ENCODE peak calls at places on chromosomes 3 and 15, in eight cellular contexts. Y, R, Q, P, K, G, Z and A are unnamed samples.

GRCh38 chr3:194487289-194488006 is 646 bp upstream of the ATP13A3 start:
- DNase-seq in Y (peak), R (no peak), Q (peak), P (no peak), K (no peak), G (peak), Z (no peak), A (no peak)

GRCh38 chr3:185381321-185381720 is 18.4 kb downstream of the MAP3K13 start:
- DNase-seq in Y (no peak), R (no peak), Q (no peak), P (no peak), K (no peak), G (no peak), Z (no peak), A (no peak)

GRCh38 chr3:3745693-3746092 is 53.5 kb upstream of the LRRN1 start:
- DNase-seq in Y (no peak), R (no peak), Q (no peak), P (no peak), K (no peak), G (no peak), Z (no peak), A (no peak)

GRCh38 chr3:4495294-4496110 is 2.4 kb downstream of the ITPR1 start:
- DNase-seq in Y (no peak), R (no peak), Q (no peak), P (no peak), K (no peak), G (no peak), Z (no peak), A (no peak)

GRCh38 chr3:79729096-79729495 is 38.7 kb downstream of the ROBO1 start:
- DNase-seq in Y (no peak), R (peak), Q (no peak), P (no peak), K (no peak), G (peak), Z (no peak), A (no peak)

GRCh38 chr3:43388909-43389308 is 102.6 kb downstream of the SNRK start:
- DNase-seq in Y (no peak), R (no peak), Q (peak), P (no peak), K (no peak), G (no peak), Z (no peak), A (no peak)

GRCh38 chr3:29170894-29171582 is 109.8 kb upstream of the RBMS3 start:
- DNase-seq in Y (no peak), R (peak), Q (no peak), P (no peak), K (no peak), G (no peak), Z (no peak), A (no peak)

GRCh38 chr3:13574798-13575451 is 26.0 kb downstream of the FBLN2 start:
- DNase-seq in Y (no peak), R (peak), Q (no peak), P (no peak), K (no peak), G (no peak), Z (no peak), A (no peak)

GRCh38 chr3:78732471-78732870 is 1035.3 kb downstream of the ROBO1 start:
- DNase-seq in Y (no peak), R (no peak), Q (no peak), P (no peak), K (no peak), G (no peak), Z (no peak), A (no peak)

GRCh38 chr3:190807719-190808375 is 54.6 kb downstream of the GMNC start:
- DNase-seq in Y (no peak), R (no peak), Q (no peak), P (peak), K (no peak), G (no peak), Z (no peak), A (no peak)

GRCh38 chr15:29888651-29889050 is 66.4 kb upstream of the TJP1 start:
- DNase-seq in Y (no peak), R (peak), Q (no peak), P (no peak), K (no peak), G (no peak), Z (no peak), A (no peak)

GRCh38 chr3:195916291-195916690 is 7.9 kb upstream of the TNK2 start:
- DNase-seq in Y (no peak), R (no peak), Q (no peak), P (no peak), K (no peak), G (no peak), Z (no peak), A (no peak)

GRCh38 chr3:106401666-106402319 is 533.0 kb upstream of the CBLB start:
- DNase-seq in Y (no peak), R (peak), Q (no peak), P (no peak), K (no peak), G (no peak), Z (no peak), A (no peak)

GRCh38 chr3:73605388-73605787 is 19.4 kb downstream of the PDZRN3 start:
- DNase-seq in Y (no peak), R (peak), Q (no peak), P (no peak), K (no peak), G (no peak), Z (no peak), A (no peak)

GRCh38 chr3:29271501-29271900 is 9.4 kb upstream of the RBMS3 start:
- DNase-seq in Y (no peak), R (no peak), Q (no peak), P (no peak), K (no peak), G (no peak), Z (no peak), A (no peak)

GRCh38 chr15:67127925-67128324 is 62.5 kb downstream of the SMAD3 start:
- DNase-seq in Y (no peak), R (peak), Q (no peak), P (no peak), K (no peak), G (no peak), Z (no peak), A (no peak)

GRCh38 chr3:13462822-13463221 is 17.3 kb upstream of the HDAC11 start:
- DNase-seq in Y (no peak), R (no peak), Q (no peak), P (no peak), K (no peak), G (no peak), Z (no peak), A (no peak)

GRCh38 chr3:182618981-182619591 is 174.2 kb upstream of the ATP11B start:
- DNase-seq in Y (no peak), R (peak), Q (no peak), P (no peak), K (no peak), G (no peak), Z (no peak), A (no peak)

GRCh38 chr3:3015472-3016089 is 94.6 kb downstream of the IL5RA start:
- DNase-seq in Y (peak), R (peak), Q (peak), P (peak), K (no peak), G (peak), Z (peak), A (peak)

GRCh38 chr3:47782538-47783308 is 1.0 kb upstream of the SMARCC1 start:
- DNase-seq in Y (peak), R (no peak), Q (no peak), P (no peak), K (no peak), G (no peak), Z (no peak), A (no peak)

GRCh38 chr3:31356941-31357340 is 175.8 kb upstream of the STT3B start:
- DNase-seq in Y (no peak), R (peak), Q (peak), P (no peak), K (no peak), G (no peak), Z (no peak), A (peak)

GRCh38 chr15:62549345-62549970 is 384.4 kb upstream of the C2CD4B start:
- DNase-seq in Y (no peak), R (peak), Q (peak), P (peak), K (no peak), G (peak), Z (no peak), A (peak)

GRCh38 chr15:77836116-77836798 is 203.5 kb upstream of the LINGO1 start:
- DNase-seq in Y (no peak), R (peak), Q (no peak), P (no peak), K (no peak), G (peak), Z (no peak), A (peak)

GRCh38 chr3:131981381-131981780 is 53.4 kb downstream of the CPNE4 start:
- DNase-seq in Y (no peak), R (no peak), Q (no peak), P (no peak), K (peak), G (no peak), Z (no peak), A (no peak)

GRCh38 chr3:89227634-89228033 is 120.2 kb downstream of the EPHA3 start:
- DNase-seq in Y (no peak), R (peak), Q (no peak), P (no peak), K (no peak), G (no peak), Z (no peak), A (no peak)

GRCh38 chr3:185856652-185857051 is 31.8 kb upstream of the IGF2BP2 start:
- DNase-seq in Y (no peak), R (no peak), Q (no peak), P (no peak), K (no peak), G (no peak), Z (no peak), A (no peak)

GRCh38 chr3:8554725-8555621 is 53.4 kb downstream of the LMCD1 start:
- DNase-seq in Y (no peak), R (peak), Q (no peak), P (no peak), K (no peak), G (peak), Z (peak), A (no peak)

GRCh38 chr3:193297421-193297820 is 56.4 kb downstream of the PLAAT1 start:
- DNase-seq in Y (no peak), R (peak), Q (no peak), P (no peak), K (no peak), G (no peak), Z (no peak), A (no peak)

GRCh38 chr3:17678116-17678741 is 64.2 kb downstream of the TBC1D5 start:
- DNase-seq in Y (no peak), R (peak), Q (peak), P (no peak), K (no peak), G (no peak), Z (no peak), A (no peak)

GRCh38 chr15:89498574-89498906 is 2.2 kb upstream of the RHCG start:
- DNase-seq in Y (no peak), R (no peak), Q (no peak), P (no peak), K (no peak), G (no peak), Z (no peak), A (no peak)

GRCh38 chr3:55604414-55604813 is 117.3 kb upstream of the WNT5A start:
- DNase-seq in Y (no peak), R (no peak), Q (no peak), P (no peak), K (no peak), G (no peak), Z (no peak), A (no peak)

GRCh38 chr3:39982665-39983357 is 173.4 kb downstream of the MYRIP start:
- DNase-seq in Y (no peak), R (no peak), Q (no peak), P (no peak), K (no peak), G (no peak), Z (no peak), A (no peak)
- H3K4me3 ChIP-seq in Y (no peak), R (no peak), Q (no peak), P (no peak), K (no peak), G (no peak), Z (no peak), A (no peak)

GRCh38 chr3:192188218-192188835 is 539.0 kb downstream of the FGF12 start:
- DNase-seq in Y (peak), R (peak), Q (peak), P (peak), K (no peak), G (peak), Z (peak), A (peak)
- H3K4me3 ChIP-seq in Y (no peak), R (no peak), Q (no peak), P (no peak), K (no peak), G (peak), Z (no peak), A (no peak)

DNA sequence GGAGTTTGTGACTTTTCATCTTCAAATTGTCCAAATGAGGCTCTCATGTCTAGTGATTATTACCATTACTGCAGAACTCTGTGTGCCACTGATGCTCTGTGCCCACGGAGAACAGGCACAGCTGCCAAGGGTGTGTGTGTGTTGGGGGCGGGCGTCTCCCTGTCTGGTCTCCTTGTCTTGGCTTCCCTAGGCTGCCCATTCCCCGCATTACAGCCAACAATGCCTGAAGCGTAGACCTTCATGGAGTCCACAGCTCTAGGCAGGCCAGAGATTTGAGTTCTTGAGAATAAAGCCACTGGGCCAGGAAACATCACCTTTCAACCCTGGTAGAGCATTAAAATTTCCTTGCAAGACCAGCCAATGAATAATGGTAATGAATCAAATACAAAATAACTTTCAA is 42.7 kb downstream of the CCNB2 start:
- DNase-seq in Y (no peak), R (no peak), Q (no peak), P (no peak), K (no peak), G (no peak), Z (no peak), A (no peak)
- H3K4me3 ChIP-seq in Y (no peak), R (no peak), Q (no peak), P (no peak), K (no peak), G (no peak), Z (no peak), A (no peak)

DNA sequence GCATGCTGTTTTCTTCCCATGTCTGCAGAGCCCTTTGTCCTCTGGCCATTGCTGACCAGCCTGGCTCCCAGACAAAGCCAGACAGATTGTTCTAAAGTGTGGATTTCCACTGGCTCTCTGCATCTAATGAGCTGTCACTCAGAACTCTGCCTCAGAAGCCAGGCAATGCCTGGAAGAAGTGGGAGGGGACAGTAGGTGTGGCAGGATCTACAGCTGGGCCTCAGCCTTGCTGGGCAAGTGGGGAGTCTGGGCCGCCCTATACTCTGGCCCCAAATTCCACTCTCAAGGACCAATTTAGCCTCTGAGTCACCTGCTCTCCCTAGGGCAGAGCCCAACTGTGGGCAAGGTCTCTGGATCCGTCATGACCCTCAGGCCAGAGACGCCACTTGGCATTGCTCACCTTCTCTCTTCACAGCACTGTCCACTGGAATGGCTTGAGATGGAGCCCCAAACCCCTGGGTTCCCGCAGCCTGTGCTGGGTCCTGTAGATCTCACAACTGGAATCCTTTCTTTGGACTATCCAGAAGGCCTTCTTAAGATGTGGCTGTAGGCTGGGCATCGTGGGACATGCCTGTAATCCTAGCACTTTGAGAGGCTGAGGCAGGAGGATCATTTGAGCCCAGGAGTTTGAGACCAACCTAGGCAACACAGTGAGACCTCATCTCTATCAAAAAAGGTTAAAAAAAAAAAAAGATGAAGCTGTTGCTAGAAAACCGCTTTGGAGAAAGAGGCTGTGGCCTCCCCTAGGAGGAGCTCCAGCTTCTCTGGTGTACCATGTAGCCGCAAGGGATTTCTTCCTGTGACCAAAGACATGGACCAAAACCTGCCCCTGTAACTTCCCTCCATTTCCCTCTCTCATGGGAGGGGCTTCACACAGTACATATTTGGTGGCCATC is 23.6 kb upstream of the BUB1B start:
- DNase-seq in Y (no peak), R (no peak), Q (no peak), P (no peak), K (no peak), G (no peak), Z (no peak), A (no peak)
- H3K4me3 ChIP-seq in Y (no peak), R (no peak), Q (no peak), P (no peak), K (no peak), G (no peak), Z (peak), A (no peak)